ENCODE peak calls at places on chromosomes 1 and 21, in four cellular contexts. One of them, this sample, is unnamed.

GRCh38 chr1:208936431-208936830 is 647.1 kb upstream of the CAMK1G start:
- DNase-seq in left lung: no peak
- DNase-seq in neural progenitor cell: no peak
- DNase-seq in SW480: no peak
- DNase-seq in this sample: no peak

GRCh38 chr21:30194701-30195299 is 21.1 kb downstream of the CLDN8 start:
- DNase-seq in left lung: no peak
- DNase-seq in neural progenitor cell: peak
- DNase-seq in SW480: peak
- DNase-seq in this sample: no peak

GRCh38 chr1:1318131-1318652 is 6.3 kb downstream of the INTS11 start:
- DNase-seq in left lung: no peak
- DNase-seq in neural progenitor cell: no peak
- DNase-seq in SW480: peak
- DNase-seq in this sample: peak

GRCh38 chr1:202034683-202035462 is 24.5 kb downstream of the ELF3 start:
- DNase-seq in left lung: peak
- DNase-seq in neural progenitor cell: no peak
- DNase-seq in SW480: peak
- DNase-seq in this sample: no peak

GRCh38 chr21:39612233-39613028 is at the start of gene B3GALT5:
- DNase-seq in left lung: peak
- DNase-seq in neural progenitor cell: peak
- DNase-seq in SW480: peak
- DNase-seq in this sample: no peak

GRCh38 chr21:41908829-41909228 is 29.7 kb upstream of the PRDM15 start:
- DNase-seq in left lung: no peak
- DNase-seq in neural progenitor cell: no peak
- DNase-seq in SW480: no peak
- DNase-seq in this sample: no peak

GRCh38 chr1:15950763-15951295 is 25.1 kb downstream of the ZBTB17 start:
- DNase-seq in left lung: no peak
- DNase-seq in neural progenitor cell: no peak
- DNase-seq in SW480: no peak
- DNase-seq in this sample: no peak

GRCh38 chr1:18950415-18951026 is 6.0 kb downstream of the IFFO2 start:
- DNase-seq in left lung: no peak
- DNase-seq in neural progenitor cell: no peak
- DNase-seq in SW480: no peak
- DNase-seq in this sample: no peak

GRCh38 chr1:85465099-85465790 is at the start of gene DDAH1:
- DNase-seq in left lung: peak
- DNase-seq in neural progenitor cell: peak
- DNase-seq in SW480: peak
- DNase-seq in this sample: peak

GRCh38 chr1:162475539-162476185 is 22.0 kb upstream of the UHMK1 start:
- DNase-seq in left lung: no peak
- DNase-seq in neural progenitor cell: peak
- DNase-seq in SW480: no peak
- DNase-seq in this sample: no peak

GRCh38 chr1:36199934-36200741 is 24.1 kb upstream of the THRAP3 start:
- DNase-seq in left lung: no peak
- DNase-seq in neural progenitor cell: no peak
- DNase-seq in SW480: peak
- DNase-seq in this sample: peak

GRCh38 chr1:167427843-167428242 is 90.5 kb downstream of the CD247 start:
- DNase-seq in left lung: no peak
- DNase-seq in neural progenitor cell: no peak
- DNase-seq in SW480: no peak
- DNase-seq in this sample: no peak

GRCh38 chr1:20530901-20531300 is 21.5 kb upstream of the FAM43B start:
- DNase-seq in left lung: no peak
- DNase-seq in neural progenitor cell: no peak
- DNase-seq in SW480: no peak
- DNase-seq in this sample: no peak

GRCh38 chr1:221715321-221716169 is 26.3 kb downstream of the DUSP10 start:
- DNase-seq in left lung: no peak
- DNase-seq in neural progenitor cell: peak
- DNase-seq in SW480: no peak
- DNase-seq in this sample: no peak